ENCODE peak calls at places on chromosomes 4 and X, in six cellular contexts. B is HepG2, V is H1, T is HCT116, Y is K562, M is GM12878. R is an unnamed sample.

GRCh38 chr4:181662383-181662782 is 580.8 kb upstream of the TENM3 start:
- DNase-seq in M (no peak), T (no peak), V (no peak), B (no peak), Y (no peak), R (no peak)

GRCh38 chrX:37609727-37610126 is 38.3 kb downstream of the LANCL3 start:
- DNase-seq in V (no peak), T (no peak), M (no peak), B (no peak), Y (no peak), R (no peak)

GRCh38 chr4:99816611-99817309 is at the start of gene DAPP1:
- DNase-seq in T (no peak), Y (no peak), B (no peak), M (peak), V (no peak), R (no peak)

GRCh38 chrX:132957211-132958085 is 981 bp downstream of the HS6ST2 start:
- DNase-seq in M (no peak), B (no peak), Y (no peak), T (no peak), V (no peak), R (peak)

GRCh38 chrX:77342028-77342427 is 105.2 kb upstream of the FGF16 start:
- DNase-seq in M (no peak), T (no peak), Y (no peak), B (no peak), V (no peak), R (no peak)

GRCh38 chrX:39582091-39582490 is 515.7 kb downstream of the BCOR start:
- DNase-seq in V (no peak), M (no peak), T (peak), B (no peak), Y (no peak), R (no peak)

GRCh38 chrX:69067841-69068240 is 97.4 kb downstream of the PJA1 start:
- DNase-seq in V (no peak), Y (no peak), T (no peak), M (no peak), B (no peak), R (no peak)

GRCh38 chrX:13387656-13388421 is 68.0 kb upstream of the ATXN3L start:
- DNase-seq in B (no peak), M (no peak), V (no peak), T (no peak), Y (no peak), R (no peak)

GRCh38 chrX:136210806-136211205 is 40.4 kb downstream of the MAP7D3 start:
- DNase-seq in Y (no peak), T (no peak), M (no peak), V (no peak), B (no peak), R (no peak)

GRCh38 chr4:102299302-102299701 is 46.0 kb downstream of the SLC39A8 start:
- DNase-seq in Y (no peak), V (no peak), M (no peak), B (no peak), T (no peak), R (no peak)

GRCh38 chrX:115494133-115494532 is 66.8 kb upstream of the PLS3 start:
- DNase-seq in Y (no peak), V (no peak), T (no peak), B (peak), M (no peak), R (no peak)

GRCh38 chr4:25180524-25181131 is 20.4 kb upstream of the SEPSECS start:
- DNase-seq in V (no peak), T (peak), B (peak), Y (peak), M (no peak), R (peak)

GRCh38 chrX:147342197-147342596 is 527.7 kb upstream of the CXorf51A start:
- DNase-seq in Y (no peak), M (no peak), B (no peak), T (no peak), V (no peak), R (no peak)

GRCh38 chr4:129999156-129999555 is 903.2 kb downstream of the C4orf33 start:
- DNase-seq in B (no peak), V (no peak), T (no peak), Y (no peak), M (no peak), R (no peak)

GRCh38 chr4:57109530-57109846 is 697 bp downstream of the IGFBP7 start:
- DNase-seq in B (no peak), T (no peak), Y (no peak), M (no peak), V (no peak), R (peak)

GRCh38 chrX:123884809-123885408 is 25.1 kb downstream of the XIAP start:
- DNase-seq in M (no peak), Y (peak), B (peak), V (no peak), T (no peak), R (no peak)

GRCh38 chr4:145734576-145735329 is 54.8 kb downstream of the C4orf51 start:
- DNase-seq in T (no peak), B (peak), Y (no peak), V (no peak), M (peak), R (no peak)

GRCh38 chr4:183840311-183840710 is 64.8 kb upstream of the STOX2 start:
- DNase-seq in Y (peak), B (peak), M (peak), V (no peak), T (peak), R (peak)

GRCh38 chr4:8114456-8115202 is 44.0 kb downstream of the ABLIM2 start:
- DNase-seq in B (no peak), T (no peak), V (no peak), M (no peak), Y (no peak), R (no peak)

GRCh38 chr4:8112672-8113071 is 45.9 kb downstream of the ABLIM2 start:
- DNase-seq in V (no peak), B (no peak), Y (no peak), M (no peak), T (no peak), R (no peak)

GRCh38 chr4:8112036-8112576 is 46.5 kb downstream of the ABLIM2 start:
- DNase-seq in T (no peak), V (no peak), M (no peak), B (no peak), Y (no peak), R (no peak)

GRCh38 chr4:8115203-8115520 is 43.5 kb downstream of the ABLIM2 start:
- DNase-seq in B (no peak), Y (no peak), V (no peak), T (no peak), M (no peak), R (no peak)

GRCh38 chr4:8113611-8114343 is 44.8 kb downstream of the ABLIM2 start:
- DNase-seq in T (no peak), B (no peak), M (no peak), V (no peak), Y (no peak), R (no peak)
- TF ChIP-seq ATF3 in T (no peak), B (no peak), M (no peak), V (no peak), Y (no peak), R (no peak)

GRCh38 chrX:15815779-15816452 is 25.6 kb downstream of the ZRSR2 start:
- DNase-seq in T (peak), M (peak), B (peak), V (no peak), Y (peak), R (peak)
- TF ChIP-seq CTCF in T (peak), M (peak), B (peak), V (peak), Y (peak), R (no peak)

DNA sequence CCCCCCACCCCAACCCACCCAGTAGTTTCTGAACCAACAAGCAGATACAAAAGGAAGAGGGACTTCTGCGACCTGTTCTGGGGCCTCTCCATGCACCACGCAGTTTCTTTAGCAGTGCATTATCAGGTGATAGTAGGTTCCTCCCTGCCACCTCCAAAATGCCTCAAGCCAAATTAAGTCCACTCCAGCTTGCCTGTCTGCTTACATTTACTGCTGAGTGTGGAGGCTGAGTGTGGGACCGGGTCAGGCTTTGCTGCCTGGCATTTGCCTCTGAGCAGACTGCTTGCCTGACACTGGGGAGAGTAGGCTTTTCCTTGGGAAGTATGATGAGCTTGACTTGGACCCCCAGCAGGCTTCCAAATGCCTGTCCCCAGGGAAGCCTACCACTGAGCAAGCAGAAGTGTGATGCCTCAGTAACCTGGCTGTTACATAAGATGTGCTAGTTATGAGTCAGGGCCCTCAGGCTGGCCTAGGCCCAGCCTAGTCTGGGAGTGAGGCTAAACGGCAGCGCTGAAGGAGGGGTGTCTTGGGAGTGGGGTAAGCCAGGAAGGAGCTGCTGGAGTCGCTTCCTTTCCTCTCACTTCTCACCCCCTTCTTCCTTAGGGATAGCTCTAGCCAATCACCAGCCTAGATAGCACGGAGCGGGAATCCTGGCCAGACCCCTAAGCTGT is 9.0 kb downstream of the TSC22D3 start:
- DNase-seq in V (no peak), T (no peak), B (no peak), Y (no peak), M (no peak), R (no peak)
- TF ChIP-seq MAX in V (no peak), T (no peak), B (no peak), Y (no peak), M (no peak), R (no peak)

DNA sequence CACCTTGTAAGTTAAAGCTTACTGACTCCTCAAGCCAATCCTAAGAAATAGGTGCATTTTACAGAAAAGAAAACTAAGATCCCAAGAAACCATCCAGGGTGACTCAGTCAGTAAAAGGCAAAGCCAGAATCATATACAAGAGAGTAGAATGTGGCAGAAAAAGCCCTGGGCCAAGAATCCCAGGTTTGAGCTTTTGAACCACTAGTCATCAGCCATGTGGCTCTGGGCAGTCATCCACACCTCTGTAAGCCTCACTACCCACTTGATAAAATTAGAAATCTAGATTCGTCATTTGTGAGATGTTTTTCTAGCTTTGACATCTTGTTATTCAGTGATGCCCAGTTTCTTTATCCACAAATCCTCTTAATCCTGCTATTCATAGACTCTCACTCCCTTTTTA is 122.2 kb upstream of the PDE5A start:
- DNase-seq in V (no peak), M (no peak), Y (no peak), T (no peak), B (no peak), R (no peak)
- TF ChIP-seq ATF3 in V (no peak), M (no peak), Y (no peak), T (no peak), B (no peak), R (no peak)

GRCh38 chrX:17882680-17883079 is 21.6 kb upstream of the RAI2 start:
- DNase-seq in M (no peak), B (no peak), T (no peak), V (no peak), Y (no peak), R (no peak)

DNA sequence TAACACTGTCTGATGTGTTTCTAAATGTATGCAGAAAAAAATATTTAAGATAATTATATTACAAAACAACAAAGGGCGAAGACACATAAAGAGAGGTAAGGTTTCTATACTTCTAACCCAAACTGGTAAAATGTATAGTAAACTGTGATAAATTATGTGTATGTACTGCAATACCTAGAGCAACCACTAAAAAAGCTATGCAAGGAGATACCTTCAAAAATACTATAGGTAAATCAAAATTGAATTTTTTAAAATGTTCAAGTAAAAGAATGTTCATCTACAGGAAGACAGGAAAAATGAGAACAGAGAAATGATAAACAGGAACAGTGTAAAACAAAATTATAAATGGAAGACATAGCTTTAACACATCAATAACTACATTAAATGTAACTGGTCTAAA is 27.3 kb upstream of the RAI2 start:
- DNase-seq in V (no peak), Y (no peak), T (no peak), M (no peak), B (no peak), R (no peak)
- TF ChIP-seq CTCF in V (no peak), Y (no peak), T (no peak), M (no peak), B (no peak), R (no peak)

DNA sequence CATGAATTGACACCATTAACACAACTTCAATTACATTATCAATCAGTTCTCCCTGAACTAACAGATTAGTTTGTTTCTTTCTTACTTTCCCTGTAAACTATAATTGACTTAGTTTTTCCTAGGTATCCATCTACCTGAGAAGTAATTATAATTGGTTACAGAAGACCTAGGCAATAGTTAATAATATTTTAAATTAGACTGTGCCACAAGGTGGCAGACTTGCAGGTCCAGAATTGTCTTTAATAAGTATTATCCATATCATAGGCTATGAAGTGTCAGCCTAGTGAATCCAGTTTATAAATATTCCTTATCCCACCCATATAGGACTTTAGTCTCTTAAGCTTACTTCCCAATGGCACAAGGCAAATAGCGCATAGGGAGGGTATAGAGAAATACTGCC is 48.9 kb upstream of the FAM47B start:
- DNase-seq in B (no peak), V (no peak), T (no peak), Y (no peak), M (no peak), R (no peak)
- TF ChIP-seq MAX in B (no peak), V (no peak), T (no peak), Y (no peak), M (no peak), R (no peak)